ENCODE peak calls at places on chromosomes 1 and 21, in seven cellular contexts. O is SJSA1; W is breast epithelium; E is effector memory CD4-positive, alpha-beta T cell; Q is fibroblast of lung; X is cardiac muscle cell; T is upper lobe of right lung. I is an unnamed sample. For H3K4me1, the result is how much of the 10 kb centered on the place peaks cover.

GRCh38 chr1:178310685-178311105 is 186.1 kb downstream of the CLEC20A start:
- DNase-seq in X (peak), E (no peak), T (no peak), W (no peak), O (peak), Q (peak), I (peak)

GRCh38 chr1:212428496-212428895 is 4.2 kb upstream of the NENF start:
- DNase-seq in Q (no peak), W (no peak), T (no peak), E (no peak), O (no peak), X (peak), I (no peak)

GRCh38 chr1:168894397-168894796 is 165.4 kb upstream of the DPT start:
- DNase-seq in X (no peak), Q (no peak), T (no peak), O (no peak), W (no peak), E (no peak), I (no peak)

GRCh38 chr21:42741056-42741455 is 87.6 kb downstream of the PDE9A start:
- DNase-seq in E (no peak), T (peak), W (no peak), Q (no peak), X (no peak), O (no peak), I (no peak)

GRCh38 chr1:113169591-113169990 is 96.6 kb downstream of the LRIG2 start:
- DNase-seq in O (no peak), X (no peak), W (no peak), T (no peak), Q (no peak), E (no peak), I (no peak)

GRCh38 chr21:45819478-45820170 is 161.9 kb upstream of the COL6A1 start:
- DNase-seq in E (no peak), T (no peak), X (no peak), Q (no peak), W (no peak), O (no peak), I (no peak)

GRCh38 chr1:54950361-54951163 is 29.9 kb upstream of the TMEM61 start:
- DNase-seq in O (peak), Q (peak), E (peak), W (peak), X (peak), T (peak), I (peak)

GRCh38 chr1:29195875-29196274 is 14.2 kb upstream of the SRSF4 start:
- DNase-seq in X (no peak), W (peak), O (no peak), E (no peak), T (no peak), Q (peak), I (no peak)

GRCh38 chr1:36857761-36858160 is 176.6 kb downstream of the GRIK3 start:
- DNase-seq in T (no peak), O (no peak), E (no peak), X (no peak), W (no peak), Q (no peak), I (no peak)

GRCh38 chr1:10019561-10019960 is 13.2 kb upstream of the UBE4B start:
- DNase-seq in X (peak), W (no peak), E (no peak), T (no peak), Q (no peak), O (no peak), I (no peak)

GRCh38 chr1:199279107-199279506 is 640.3 kb downstream of the PTPRC start:
- DNase-seq in X (peak), Q (peak), T (no peak), W (no peak), E (no peak), O (peak), I (no peak)

GRCh38 chr1:158199840-158200239 is 19.1 kb downstream of the CD1D start:
- DNase-seq in T (no peak), O (no peak), Q (no peak), E (no peak), X (peak), W (no peak), I (no peak)

GRCh38 chr1:19477284-19478240 is 7.8 kb downstream of the CAPZB start:
- DNase-seq in E (no peak), Q (no peak), W (no peak), X (no peak), T (no peak), O (no peak), I (no peak)

DNA sequence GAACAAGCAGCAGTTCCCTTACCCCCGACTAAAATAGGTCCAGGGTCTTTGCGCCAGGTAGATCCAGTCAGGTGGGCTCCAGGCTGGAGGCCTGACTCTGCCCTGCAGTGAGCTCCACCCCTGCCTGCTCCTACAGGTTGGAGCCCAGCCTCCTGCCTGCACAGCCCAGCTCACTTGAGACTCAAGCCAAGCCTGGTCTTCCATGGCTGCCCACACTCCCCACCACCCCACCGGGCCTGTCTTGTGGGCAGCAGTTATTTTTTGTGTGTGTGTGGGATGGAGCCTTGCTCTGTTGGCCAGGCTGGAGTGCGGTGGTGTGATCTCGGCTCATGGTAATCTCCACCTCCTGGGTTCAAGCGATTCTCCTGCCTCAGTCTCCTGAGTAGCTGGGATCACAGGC is 28.5 kb downstream of the RAP1GAP start:
- DNase-seq in T (no peak), E (no peak), Q (no peak), W (no peak), O (no peak), X (no peak), I (no peak)
- H3K27ac ChIP-seq in T (no peak), E (no peak), Q (no peak), W (no peak), O (no peak), X (no peak), I (no peak)

DNA sequence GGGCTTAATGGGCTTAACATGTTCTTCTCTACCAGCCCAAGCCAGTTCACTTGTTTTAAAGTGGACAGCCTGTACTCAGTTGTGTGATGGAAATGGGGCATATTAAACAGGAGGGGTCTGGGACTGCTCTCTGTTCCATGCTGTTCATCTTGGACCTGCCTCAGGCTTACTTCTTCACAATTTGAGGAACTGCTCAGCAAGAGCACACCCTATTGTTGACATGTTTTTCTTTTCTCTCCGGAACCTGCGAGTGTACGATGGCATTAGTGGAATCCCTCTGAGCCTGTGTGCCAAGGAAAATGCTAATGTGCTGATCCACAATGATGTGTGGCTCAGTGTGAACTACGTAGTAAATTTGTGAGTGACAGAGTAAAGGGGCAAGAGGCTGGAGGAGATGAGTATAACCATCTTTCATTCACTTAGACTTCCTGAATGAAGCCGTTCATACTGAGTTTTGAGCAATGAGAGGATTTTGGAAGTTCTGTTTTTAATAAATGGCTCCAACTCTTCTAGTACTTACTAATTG is 6.9 kb downstream of the AHCYL1 start:
- DNase-seq in W (no peak), E (no peak), X (no peak), O (no peak), Q (no peak), T (no peak), I (no peak)
- H3K4me1 ChIP-seq in W (under half), E (under half), X (under half), O (under half), Q (under half), T (half or more), I (under half)

GRCh38 chr1:56473582-56474270 is 105.6 kb downstream of the PLPP3 start:
- DNase-seq in O (no peak), E (no peak), X (no peak), Q (peak), T (no peak), W (no peak), I (no peak)
- H3K27ac ChIP-seq in O (no peak), E (no peak), X (no peak), Q (no peak), T (no peak), W (peak), I (no peak)

DNA sequence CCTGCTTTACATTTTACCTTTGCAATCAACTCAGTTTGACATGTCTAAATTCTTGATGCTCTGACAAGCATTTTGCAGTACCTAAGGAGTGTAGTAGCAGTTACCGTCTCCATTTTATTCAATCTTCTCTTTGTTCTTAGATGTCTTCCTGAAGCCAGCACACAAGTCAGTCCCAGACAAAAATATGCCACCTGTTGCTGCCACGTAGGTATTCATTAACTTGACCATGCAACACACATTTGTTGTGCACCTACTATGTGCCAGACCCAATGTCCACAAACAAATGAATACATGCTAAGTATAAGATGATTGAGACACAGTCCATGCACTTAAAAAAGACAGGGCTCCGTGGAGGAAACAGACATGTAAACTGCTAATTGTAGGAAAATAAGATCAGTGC is 81.5 kb upstream of the NGF start:
- DNase-seq in T (no peak), X (no peak), O (no peak), E (no peak), W (no peak), Q (no peak), I (no peak)
- H3K4me1 ChIP-seq in T (under half), X (under half), O (under half), E (under half), W (under half), Q (under half), I (under half)

GRCh38 chr1:44847786-44848185 is 4.7 kb upstream of the PTCH2 start:
- DNase-seq in W (no peak), E (no peak), T (no peak), Q (no peak), X (no peak), O (peak), I (no peak)
- H3K27ac ChIP-seq in W (peak), E (no peak), T (no peak), Q (no peak), X (no peak), O (no peak), I (no peak)

GRCh38 chr1:206952182-206952581 is 5.9 kb upstream of the PIGR start:
- DNase-seq in W (no peak), O (no peak), E (no peak), Q (peak), T (no peak), X (no peak), I (peak)
- H3K4me1 ChIP-seq in W (under half), O (under half), E (under half), Q (under half), T (under half), X (under half), I (under half)

GRCh38 chr1:205284420-205285144 is 37.0 kb downstream of the NUAK2 start:
- DNase-seq in X (peak), T (peak), W (peak), Q (peak), O (peak), E (peak), I (peak)
- H3K27ac ChIP-seq in X (peak), T (peak), W (peak), Q (peak), O (peak), E (peak), I (peak)